ENCODE peak calls at places on chromosomes 12 and 14, in seven cellular contexts. C is T-helper 22 cell, O is amygdala, B is foreskin melanocyte, Y is NCI-H1105 treated with DMSO at 0.1 percent for 48 hours, D is SHP77, H is foreskin fibroblast. I is an unnamed sample.

GRCh38 chr14:92143309-92143708 is 21.5 kb downstream of the CPSF2 start:
- DNase-seq in C (no peak), Y (no peak), D (no peak), O (no peak), B (no peak), H (no peak), I (no peak)

GRCh38 chr14:79861111-79861510 is 350.2 kb downstream of the DIO2 start:
- DNase-seq in O (no peak), D (no peak), Y (no peak), C (no peak), H (no peak), B (no peak), I (peak; percentile 3)

GRCh38 chr14:68016243-68016914 is 196.8 kb downstream of the RAD51B start:
- DNase-seq in D (no peak), Y (no peak), H (peak; percentile 32), B (no peak), C (no peak), O (no peak), I (no peak)

GRCh38 chr14:76525106-76525825 is 149.3 kb downstream of the ESRRB start:
- DNase-seq in Y (no peak), O (no peak), B (no peak), C (no peak), D (no peak), H (no peak), I (no peak)

GRCh38 chr12:122040579-122041386 is 19.1 kb downstream of the BCL7A start:
- DNase-seq in B (no peak), C (no peak), O (no peak), H (no peak), D (no peak), Y (no peak), I (no peak)

GRCh38 chr14:104353921-104354701 is 215.7 kb downstream of the KIF26A start:
- DNase-seq in C (no peak), O (no peak), H (no peak), D (no peak), B (no peak), Y (no peak), I (no peak)

GRCh38 chr12:115598827-115599226 is 678.7 kb downstream of the MED13L start:
- DNase-seq in O (peak; percentile 16), Y (peak; percentile 88), D (no peak), H (peak; percentile 45), B (peak; percentile 42), C (no peak), I (peak; percentile 41)

GRCh38 chr12:90152897-90153624 is 444.4 kb upstream of the ATP2B1 start:
- DNase-seq in Y (no peak), O (no peak), C (no peak), H (peak; percentile 39), B (peak; percentile 7), D (no peak), I (peak; percentile 16)

GRCh38 chr14:33127531-33127930 is 188.9 kb downstream of the NPAS3 start:
- DNase-seq in H (peak; percentile 24), C (no peak), O (no peak), Y (no peak), B (no peak), D (no peak), I (no peak)

GRCh38 chr14:35406811-35407630 is 2.5 kb upstream of the NFKBIA start:
- DNase-seq in B (peak; percentile 49), Y (peak; percentile 73), C (no peak), D (peak; percentile 73), O (peak; percentile 55), H (peak; percentile 82), I (peak; percentile 69)

GRCh38 chr14:56244138-56244789 is 126.1 kb downstream of the PELI2 start:
- DNase-seq in C (no peak), O (no peak), H (peak; percentile 91), D (no peak), Y (no peak), B (peak; percentile 23), I (no peak)

I was measured in NCI-H82.